ENCODE peak calls at places on chromosomes 1 and 21, in seven cellular contexts. Q, A, O, V, F, L and N are unnamed samples.

GRCh38 chr1:229344937-229345684 is 2.3 kb upstream of the CCSAP start:
- DNase-seq in A (peak), L (no peak), O (no peak), F (no peak), V (no peak), Q (no peak), N (no peak)

GRCh38 chr1:29471487-29472313 is 235.4 kb downstream of the PTPRU start:
- DNase-seq in V (no peak), O (peak), L (no peak), Q (no peak), F (no peak), A (no peak), N (no peak)

GRCh38 chr1:166875734-166876539 is at the start of gene TADA1:
- DNase-seq in A (peak), V (peak), F (peak), Q (peak), L (peak), O (peak), N (peak)

GRCh38 chr1:241654641-241655040 is 2.6 kb downstream of the WDR64 start:
- DNase-seq in Q (no peak), L (no peak), F (no peak), V (no peak), O (no peak), A (no peak), N (no peak)

GRCh38 chr21:37784591-37785318 is 131.5 kb downstream of the KCNJ6 start:
- DNase-seq in F (no peak), Q (no peak), L (no peak), V (no peak), A (no peak), O (no peak), N (no peak)

GRCh38 chr1:205656236-205656635 is 24.1 kb downstream of the SLC45A3 start:
- DNase-seq in L (peak), Q (no peak), A (no peak), O (no peak), V (no peak), F (no peak), N (no peak)

GRCh38 chr1:227942716-227943261 is 4.9 kb downstream of the WNT9A start:
- DNase-seq in V (no peak), F (peak), L (no peak), Q (peak), O (peak), A (no peak), N (peak)

GRCh38 chr1:2859219-2859880 is 57.9 kb upstream of the TTC34 start:
- DNase-seq in V (no peak), O (no peak), Q (no peak), L (no peak), A (no peak), F (no peak), N (no peak)

GRCh38 chr1:26998319-26999300 is 5.1 kb downstream of the TRNP1 start:
- DNase-seq in O (no peak), L (peak), F (no peak), A (no peak), Q (no peak), V (no peak), N (no peak)

GRCh38 chr1:86687595-86687994 is 16.8 kb upstream of the SH3GLB1 start:
- DNase-seq in F (no peak), Q (no peak), O (no peak), V (no peak), L (peak), A (peak), N (no peak)

GRCh38 chr1:97412737-97413136 is 508.1 kb downstream of the DPYD start:
- DNase-seq in F (no peak), Q (no peak), L (no peak), A (no peak), O (no peak), V (no peak), N (no peak)

GRCh38 chr1:16073490-16074104 is at the start of gene FAM131C:
- DNase-seq in A (no peak), L (no peak), O (peak), V (no peak), Q (no peak), F (no peak), N (no peak)

GRCh38 chr1:228734881-228735801 is at the start of gene RHOU:
- DNase-seq in Q (peak), O (peak), A (peak), F (peak), V (peak), L (peak), N (peak)

GRCh38 chr1:8903908-8904650 is 25.6 kb upstream of the ENO1 start:
- DNase-seq in A (peak), V (no peak), O (no peak), Q (peak), F (no peak), L (peak), N (no peak)

GRCh38 chr1:240107058-240107684 is 15.5 kb downstream of the FMN2 start:
- DNase-seq in A (peak), Q (no peak), F (no peak), O (no peak), L (peak), V (no peak), N (no peak)

GRCh38 chr1:59323879-59324278 is 27.0 kb downstream of the FGGY start:
- DNase-seq in O (no peak), A (no peak), F (no peak), Q (no peak), V (no peak), L (no peak), N (no peak)

GRCh38 chr1:97143236-97143882 is 421.8 kb downstream of the PTBP2 start:
- DNase-seq in L (peak), Q (no peak), F (no peak), V (no peak), A (peak), O (no peak), N (no peak)

GRCh38 chr1:46961066-46961758 is 19.9 kb upstream of the CYP4A11 start:
- DNase-seq in O (no peak), L (no peak), A (no peak), Q (no peak), V (no peak), F (no peak), N (no peak)

GRCh38 chr1:91716339-91716738 is 169.6 kb downstream of the TGFBR3 start:
- DNase-seq in L (no peak), A (no peak), O (no peak), V (no peak), Q (no peak), F (no peak), N (no peak)

GRCh38 chr1:211527888-211528287 is 35.9 kb upstream of the RD3 start:
- DNase-seq in V (no peak), L (no peak), Q (no peak), O (no peak), F (no peak), A (no peak), N (no peak)

GRCh38 chr1:76635784-76636183 is 231.5 kb upstream of the ST6GALNAC5 start:
- DNase-seq in L (no peak), F (no peak), O (no peak), V (no peak), Q (no peak), A (peak), N (no peak)

GRCh38 chr1:167697667-167698141 is 24.1 kb upstream of the MPZL1 start:
- DNase-seq in L (no peak), V (no peak), Q (peak), O (no peak), F (no peak), A (no peak), N (no peak)

GRCh38 chr1:40270152-40270834 is 12.3 kb downstream of the ZMPSTE24 start:
- DNase-seq in L (no peak), F (no peak), O (no peak), Q (no peak), A (no peak), V (no peak), N (no peak)

GRCh38 chr21:33267250-33267649 is 1.1 kb downstream of the IL10RB start:
- DNase-seq in V (no peak), O (no peak), Q (no peak), A (no peak), L (no peak), F (no peak), N (no peak)

GRCh38 chr21:33264561-33264960 is 1.6 kb upstream of the IL10RB start:
- DNase-seq in Q (no peak), L (no peak), O (no peak), F (no peak), V (no peak), A (no peak), N (peak)

GRCh38 chr21:33265664-33266049 is 510 bp upstream of the IL10RB start:
- DNase-seq in L (no peak), O (no peak), F (peak), V (no peak), Q (peak), A (no peak), N (peak)

GRCh38 chr21:33266784-33267135 is 593 bp downstream of the IL10RB start:
- DNase-seq in A (no peak), V (peak), L (no peak), O (no peak), F (peak), Q (no peak), N (no peak)

DNA sequence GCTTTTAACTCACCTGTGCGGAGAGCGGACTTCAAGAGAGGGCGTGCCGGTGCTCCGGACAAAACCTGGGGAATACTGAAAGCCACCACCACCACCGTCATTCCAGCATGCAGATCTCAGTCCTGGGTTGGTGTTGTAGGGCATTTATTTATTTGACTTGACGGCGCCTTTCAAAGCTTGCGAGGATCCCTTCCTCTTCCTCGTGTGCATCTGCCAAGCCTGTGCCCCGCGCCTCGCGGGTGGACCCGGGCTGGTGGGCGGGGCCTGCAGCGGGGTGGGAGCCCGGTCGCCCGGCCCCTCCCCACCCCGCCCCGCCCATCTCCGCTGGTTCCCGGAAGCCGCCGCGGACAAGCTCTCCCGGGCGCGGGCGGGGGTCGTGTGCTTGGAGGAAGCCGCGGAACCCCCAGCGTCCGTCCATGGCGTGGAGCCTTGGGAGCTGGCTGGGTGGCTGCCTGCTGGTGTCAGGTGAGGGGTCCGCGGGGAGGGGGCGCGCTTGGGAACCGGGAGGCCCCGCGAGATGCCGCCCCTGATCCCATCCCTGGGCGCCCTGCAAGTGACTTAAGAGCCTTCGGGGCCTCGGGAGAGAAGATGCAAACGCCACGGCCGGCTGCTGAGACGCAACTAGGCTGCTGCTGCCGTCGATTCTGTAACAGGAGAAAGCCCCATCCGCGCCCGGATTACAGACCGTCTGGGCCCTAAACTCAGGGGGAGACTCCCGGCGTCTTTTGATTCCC is at the start of gene IL10RB:
- DNase-seq in A (peak), V (peak), L (peak), Q (peak), F (peak), O (peak), N (peak)
- TF ChIP-seq CTCF in A (no peak), V (no peak), L (no peak), Q (no peak), F (peak), O (no peak), N (no peak)

DNA sequence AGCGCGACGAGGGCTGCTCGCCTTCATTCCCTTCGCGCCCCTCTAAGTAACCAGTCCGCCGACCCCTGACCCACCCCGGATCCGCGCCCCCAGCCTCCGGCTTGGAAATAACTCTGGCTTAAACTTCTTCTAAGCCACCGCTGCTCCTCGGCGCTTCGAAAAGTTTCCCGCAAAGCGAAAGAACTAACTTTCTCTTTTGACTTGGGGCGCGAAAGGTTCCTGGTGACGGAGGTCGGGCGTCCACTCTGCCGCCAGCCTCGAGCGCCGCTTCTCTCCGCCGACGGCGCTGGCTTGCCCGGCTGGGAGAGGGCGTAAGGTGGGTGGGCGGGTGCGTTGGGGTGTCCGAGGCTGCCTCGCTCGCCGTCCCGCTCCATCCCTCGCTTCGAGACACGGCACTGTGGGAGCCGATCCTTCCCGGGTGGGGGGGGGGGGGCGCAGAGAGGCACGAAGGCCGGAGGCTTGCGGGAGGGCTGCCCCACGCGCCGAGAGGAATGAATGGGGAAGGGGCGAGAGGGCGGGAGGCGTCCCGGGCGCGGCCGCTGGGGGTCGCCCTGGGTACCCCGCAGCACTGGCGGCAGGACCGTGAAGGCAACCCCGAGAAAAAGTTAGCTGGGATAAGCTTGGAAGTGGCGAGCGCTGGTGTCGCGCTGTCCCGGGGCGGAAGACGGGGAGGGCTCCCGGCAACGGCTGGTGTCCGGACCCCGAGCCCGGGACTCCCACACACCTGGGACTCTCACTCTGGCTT is 567 bp downstream of the ATF3 start:
- DNase-seq in V (peak), F (peak), Q (peak), L (no peak), O (peak), A (peak), N (peak)
- TF ChIP-seq CTCF in V (peak), F (peak), Q (peak), L (peak), O (peak), A (peak), N (peak)

DNA sequence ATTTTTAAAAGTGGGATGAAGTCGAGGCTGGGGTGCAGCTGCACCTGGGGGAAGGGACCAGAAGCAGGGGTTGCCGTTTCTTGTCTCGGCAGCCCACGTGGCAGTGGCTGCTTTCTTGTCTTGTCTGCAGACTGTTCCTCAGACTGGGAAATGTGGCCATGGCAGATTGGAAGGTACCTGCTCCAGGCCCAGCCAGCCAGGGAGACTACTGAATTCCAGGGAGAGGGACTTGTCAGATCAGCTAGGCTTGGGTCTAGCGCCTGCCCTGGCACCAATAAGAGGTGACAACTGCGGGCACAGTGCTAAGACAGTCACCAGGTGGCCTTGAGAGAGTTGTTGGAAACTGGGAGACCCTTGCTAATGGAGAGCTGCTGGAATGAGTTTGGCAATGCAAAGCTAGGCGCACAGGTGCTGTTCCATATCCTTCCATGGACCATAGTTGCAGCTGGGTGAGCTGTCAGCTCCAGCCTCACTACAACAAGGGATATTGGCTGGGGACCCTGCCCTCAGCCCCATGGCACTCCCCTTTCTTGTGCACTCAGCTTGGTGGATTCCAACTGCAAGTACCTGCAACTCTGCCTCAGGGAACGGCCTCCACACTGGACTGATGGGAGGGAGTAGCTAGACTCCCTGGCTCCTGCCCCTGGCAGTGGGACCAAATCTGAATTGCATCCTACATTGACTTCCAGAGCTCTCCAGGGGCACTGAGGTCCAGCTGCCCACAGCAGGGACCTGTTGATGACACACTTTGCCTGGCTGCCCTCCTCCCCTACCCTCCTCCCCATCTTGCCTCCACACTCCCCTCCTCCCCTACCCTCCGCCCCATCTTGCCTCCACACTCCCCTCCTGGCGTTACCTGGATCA is 9.9 kb upstream of the IL22RA1 start:
- DNase-seq in F (no peak), O (no peak), A (no peak), Q (no peak), V (no peak), L (no peak), N (no peak)
- TF ChIP-seq CTCF in F (no peak), O (no peak), A (no peak), Q (no peak), V (no peak), L (no peak), N (no peak)

GRCh38 chr21:29298348-29299045 is at the start of gene BACH1:
- DNase-seq in Q (peak), O (peak), V (peak), F (peak), A (peak), L (peak), N (peak)
- TF ChIP-seq CTCF in Q (peak), O (peak), V (peak), F (peak), A (no peak), L (peak), N (peak)

DNA sequence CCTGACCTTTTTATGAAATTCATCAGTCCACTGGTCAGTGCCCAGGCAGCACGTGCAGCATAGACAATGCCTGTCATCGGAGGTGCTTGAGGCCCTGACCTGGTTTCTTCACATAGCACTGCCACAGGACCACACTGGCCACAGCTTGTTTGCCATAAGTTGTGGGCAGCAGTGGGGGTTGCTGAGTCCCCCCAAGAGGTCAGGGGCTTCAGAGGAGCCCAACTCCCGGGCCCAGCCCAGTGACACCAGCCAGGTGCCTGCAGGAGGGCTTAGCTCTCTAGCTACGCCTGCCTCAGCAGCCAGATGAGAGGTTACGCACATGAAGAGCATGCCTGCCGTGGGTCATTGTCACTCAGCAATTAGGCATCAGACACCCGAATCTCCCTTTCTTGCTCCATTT is 41.6 kb downstream of the UBASH3A start:
- DNase-seq in V (no peak), Q (no peak), F (no peak), O (no peak), L (no peak), A (no peak), N (no peak)
- TF ChIP-seq CTCF in V (no peak), Q (no peak), F (no peak), O (no peak), L (no peak), A (no peak), N (no peak)

GRCh38 chr21:34667761-34668160 is 1.0 kb upstream of the CLIC6 start:
- DNase-seq in L (no peak), A (no peak), F (no peak), O (no peak), Q (no peak), V (no peak), N (no peak)
- TF ChIP-seq CTCF in L (no peak), A (no peak), F (no peak), O (no peak), Q (no peak), V (no peak), N (no peak)

DNA sequence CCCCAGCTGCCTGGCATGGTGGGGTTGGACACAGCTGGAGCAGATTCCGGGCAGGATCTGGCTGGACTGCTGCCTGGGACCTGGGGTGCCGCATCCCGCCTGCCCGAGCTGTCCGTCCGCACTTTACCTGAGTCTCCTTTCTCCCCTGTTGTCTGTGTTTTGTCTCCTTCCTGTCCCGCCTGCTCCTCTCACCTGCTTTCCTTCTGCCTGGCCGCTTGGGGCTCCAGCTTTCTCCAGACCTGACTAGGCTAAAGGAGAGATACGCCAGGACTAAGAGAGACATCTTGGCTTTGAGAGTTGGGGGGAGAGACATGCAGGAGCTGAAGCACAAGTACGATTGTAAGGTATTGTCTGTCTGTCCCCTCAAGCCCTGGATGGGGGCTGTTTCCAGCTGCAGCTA is 73.3 kb downstream of the ARHGEF10L start:
- DNase-seq in F (no peak), A (no peak), L (no peak), V (no peak), Q (no peak), O (no peak), N (no peak)
- TF ChIP-seq CTCF in F (no peak), A (no peak), L (no peak), V (no peak), Q (no peak), O (no peak), N (no peak)